ENCODE peak calls at places on chromosomes 12 and 14, in ten cellular contexts. C is stomach; F is CD8-positive, alpha-beta memory T cell; A is Peyer's patch; P is tibial artery; W is cardiac muscle cell; T is pancreas; Q is tibial nerve; Y is IMR-90; H is neural progenitor cell. U is an unnamed sample. For H3K36me3, H3K9me3 and H3K27me3, the result is how much of the 10 kb centered on the place peaks cover.

GRCh38 chr12:42759622-42760273 is 170.2 kb upstream of the PRICKLE1 start:
- DNase-seq in C (peak), F (no peak), A (no peak), P (peak), W (no peak), T (peak), Q (peak), Y (peak), H (no peak), U (no peak)

GRCh38 chr14:70416322-70416716 is 571 bp downstream of the SYNJ2BP start:
- DNase-seq in C (no peak), F (no peak), A (no peak), P (no peak), W (peak), T (no peak), Q (no peak), Y (peak), H (no peak), U (no peak)

GRCh38 chr12:93802293-93802692 is 125.1 kb downstream of the CRADD start:
- DNase-seq in C (no peak), F (no peak), A (no peak), P (no peak), W (no peak), T (no peak), Q (no peak), Y (no peak), H (no peak), U (no peak)

GRCh38 chr12:692274-692673 is 29.0 kb upstream of the NINJ2 start:
- DNase-seq in C (no peak), F (no peak), A (no peak), P (no peak), W (no peak), T (no peak), Q (no peak), Y (no peak), H (no peak), U (no peak)

GRCh38 chr12:57491393-57492280 is 3.8 kb downstream of the MARS1 start:
- DNase-seq in C (no peak), F (no peak), A (no peak), P (no peak), W (no peak), T (no peak), Q (no peak), Y (no peak), H (no peak), U (no peak)

GRCh38 chr14:105889666-105890473 is 363.5 kb downstream of the TMEM121 start:
- DNase-seq in C (no peak), F (no peak), A (peak), P (peak), W (no peak), T (no peak), Q (peak), Y (no peak), H (no peak), U (peak)

GRCh38 chr12:88753074-88753473 is 172.8 kb upstream of the KITLG start:
- DNase-seq in C (no peak), F (no peak), A (no peak), P (no peak), W (no peak), T (no peak), Q (no peak), Y (peak), H (no peak), U (no peak)

GRCh38 chr14:92215579-92215978 is 93.8 kb downstream of the CPSF2 start:
- DNase-seq in C (no peak), F (no peak), A (no peak), P (no peak), W (no peak), T (no peak), Q (no peak), Y (no peak), H (no peak), U (no peak)

GRCh38 chr12:27970981-27971489 is 1.5 kb downstream of the PTHLH start:
- DNase-seq in C (no peak), F (no peak), A (no peak), P (peak), W (peak), T (no peak), Q (no peak), Y (no peak), H (peak), U (no peak)

GRCh38 chr14:105450864-105451720 is 23.5 kb upstream of the CRIP2 start:
- DNase-seq in C (no peak), F (no peak), A (no peak), P (no peak), W (no peak), T (no peak), Q (no peak), Y (no peak), H (no peak), U (no peak)

GRCh38 chr12:88453323-88453722 is 126.9 kb downstream of the KITLG start:
- DNase-seq in C (no peak), F (no peak), A (no peak), P (no peak), W (no peak), T (no peak), Q (no peak), Y (peak), H (no peak), U (no peak)

GRCh38 chr12:67355428-67356385 is 86.5 kb downstream of the CAND1 start:
- DNase-seq in C (no peak), F (peak), A (no peak), P (no peak), W (peak), T (no peak), Q (no peak), Y (peak), H (peak), U (no peak)

GRCh38 chr12:114213055-114213561 is 192.8 kb downstream of the TBX5 start:
- DNase-seq in C (no peak), F (no peak), A (no peak), P (no peak), W (no peak), T (no peak), Q (no peak), Y (no peak), H (no peak), U (no peak)

DNA sequence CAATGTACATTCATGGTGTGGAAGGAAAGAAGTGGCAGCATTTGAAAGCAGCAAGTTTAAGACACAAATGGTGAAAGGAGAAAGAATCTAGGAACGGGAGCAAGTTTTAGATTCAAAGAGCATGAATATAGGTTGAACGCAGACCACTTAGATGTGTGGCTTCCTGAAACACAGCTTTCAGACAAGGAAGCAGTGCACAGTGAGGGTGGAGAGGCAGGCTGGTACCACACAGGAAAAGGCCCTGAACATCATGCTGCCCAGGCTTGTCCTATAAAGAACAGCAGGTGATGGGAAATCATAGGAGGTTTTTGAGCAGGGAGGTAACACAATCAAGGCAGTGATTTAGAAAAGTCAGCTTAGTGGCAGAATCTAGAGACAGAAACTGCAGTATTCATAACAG is 35.6 kb downstream of the GNS start:
- DNase-seq in C (no peak), F (no peak), A (no peak), P (no peak), W (no peak), T (no peak), Q (no peak), Y (no peak), H (no peak), U (no peak)
- H3K36me3 ChIP-seq in C (half or more), F (under half), A (under half), P (under half), W (under half), T (under half), Q (under half), Y (under half), H (under half), U (under half)

GRCh38 chr12:34338751-34339150 is 316.5 kb downstream of the ALG10 start:
- DNase-seq in C (no peak), F (no peak), A (no peak), P (no peak), W (no peak), T (no peak), Q (no peak), Y (no peak), H (no peak), U (no peak)

GRCh38 chr12:34341362-34341733 is 319.1 kb downstream of the ALG10 start:
- DNase-seq in C (no peak), F (no peak), A (no peak), P (no peak), W (no peak), T (no peak), Q (no peak), Y (no peak), H (no peak), U (no peak)

GRCh38 chr12:34339922-34340321 is 317.6 kb downstream of the ALG10 start:
- DNase-seq in C (no peak), F (no peak), A (no peak), P (no peak), W (no peak), T (no peak), Q (no peak), Y (no peak), H (no peak), U (no peak)

GRCh38 chr12:34342048-34342447 is 319.8 kb downstream of the ALG10 start:
- DNase-seq in C (no peak), F (no peak), A (no peak), P (no peak), W (no peak), T (no peak), Q (no peak), Y (no peak), H (no peak), U (no peak)

GRCh38 chr12:34340534-34341361 is 318.5 kb downstream of the ALG10 start:
- DNase-seq in C (no peak), F (no peak), A (no peak), P (no peak), W (no peak), T (no peak), Q (no peak), Y (no peak), H (no peak), U (no peak)
- H3K9me3 ChIP-seq in C (under half), F (under half), A (under half), P (under half), W (under half), T (under half), Q (under half), Y (under half), H (under half), U (under half)

GRCh38 chr12:48822711-48823110 is 4.4 kb downstream of the CACNB3 start:
- DNase-seq in C (no peak), F (no peak), A (no peak), P (no peak), W (no peak), T (no peak), Q (no peak), Y (no peak), H (no peak), U (no peak)

GRCh38 chr12:48820406-48820805 is 2.1 kb downstream of the CACNB3 start:
- DNase-seq in C (no peak), F (no peak), A (no peak), P (no peak), W (no peak), T (no peak), Q (no peak), Y (no peak), H (no peak), U (no peak)

GRCh38 chr12:48824112-48824511 is 5.8 kb downstream of the CACNB3 start:
- DNase-seq in C (peak), F (no peak), A (no peak), P (no peak), W (no peak), T (no peak), Q (no peak), Y (no peak), H (no peak), U (no peak)

GRCh38 chr12:48823281-48823680 is 5.0 kb downstream of the CACNB3 start:
- DNase-seq in C (no peak), F (no peak), A (no peak), P (no peak), W (no peak), T (no peak), Q (no peak), Y (no peak), H (no peak), U (no peak)

GRCh38 chr12:48822139-48822538 is 3.8 kb downstream of the CACNB3 start:
- DNase-seq in C (no peak), F (no peak), A (no peak), P (no peak), W (no peak), T (no peak), Q (no peak), Y (no peak), H (no peak), U (no peak)
- H3K27me3 ChIP-seq in C (under half), F (under half), A (under half), P (under half), W (under half), T (under half), Q (under half), Y (under half), H (under half), U (under half)

GRCh38 chr12:121789800-121790748 is 3.4 kb downstream of the RHOF start:
- DNase-seq in C (peak), F (peak), A (peak), P (peak), W (no peak), T (peak), Q (no peak), Y (peak), H (no peak), U (no peak)

GRCh38 chr12:121789233-121789781 is 4.2 kb downstream of the RHOF start:
- DNase-seq in C (no peak), F (peak), A (peak), P (no peak), W (no peak), T (no peak), Q (no peak), Y (no peak), H (no peak), U (no peak)

GRCh38 chr12:121786441-121786825 is 7.1 kb downstream of the RHOF start:
- DNase-seq in C (peak), F (peak), A (peak), P (no peak), W (no peak), T (peak), Q (no peak), Y (peak), H (no peak), U (peak)

GRCh38 chr12:121787063-121787774 is 6.3 kb downstream of the RHOF start:
- DNase-seq in C (peak), F (peak), A (no peak), P (no peak), W (no peak), T (peak), Q (no peak), Y (no peak), H (no peak), U (no peak)

DNA sequence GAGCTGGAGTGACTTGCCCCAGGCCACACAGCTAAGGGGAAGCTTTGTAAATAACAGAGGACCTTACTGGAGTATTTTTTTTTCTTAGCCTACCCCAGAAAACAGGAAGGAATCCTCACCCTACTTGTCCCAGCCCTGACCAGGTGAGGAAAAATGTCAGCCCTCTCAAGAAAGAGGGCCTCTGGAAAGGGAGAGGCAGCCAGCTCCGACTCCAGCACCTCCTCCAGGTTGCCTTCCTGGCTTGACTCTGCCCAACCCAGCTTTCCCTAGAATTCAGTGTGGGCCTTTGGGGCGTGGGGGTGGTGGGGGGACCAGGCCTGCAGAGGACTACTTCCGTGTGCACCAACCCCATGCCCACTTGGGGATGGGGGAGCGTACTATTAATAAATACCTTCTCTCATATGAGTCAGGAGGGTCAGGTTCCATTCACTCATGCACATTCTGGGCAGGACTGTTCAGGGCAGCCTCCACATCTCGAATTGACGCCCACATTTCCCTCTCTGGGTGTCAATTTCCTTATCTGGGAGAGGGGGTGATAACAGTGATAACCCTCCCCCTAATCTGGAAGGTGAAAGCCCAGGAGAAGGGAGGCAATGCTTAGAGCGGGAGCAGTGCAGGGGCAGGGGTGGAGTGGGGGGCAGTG is 5.2 kb downstream of the RHOF start:
- DNase-seq in C (no peak), F (no peak), A (no peak), P (no peak), W (no peak), T (no peak), Q (no peak), Y (no peak), H (no peak), U (no peak)
- H3K36me3 ChIP-seq in C (under half), F (under half), A (under half), P (under half), W (under half), T (under half), Q (under half), Y (under half), H (under half), U (under half)

GRCh38 chr14:26855051-26855753 is 257.4 kb upstream of the NOVA1 start:
- DNase-seq in C (no peak), F (no peak), A (no peak), P (no peak), W (no peak), T (no peak), Q (no peak), Y (no peak), H (no peak), U (no peak)

GRCh38 chr14:26856832-26857508 is 259.1 kb upstream of the NOVA1 start:
- DNase-seq in C (no peak), F (no peak), A (no peak), P (no peak), W (no peak), T (no peak), Q (no peak), Y (no peak), H (no peak), U (no peak)

GRCh38 chr14:26859483-26859882 is 261.6 kb upstream of the NOVA1 start:
- DNase-seq in C (no peak), F (no peak), A (no peak), P (no peak), W (no peak), T (no peak), Q (no peak), Y (no peak), H (no peak), U (no peak)

GRCh38 chr14:26863736-26864135 is 265.9 kb upstream of the NOVA1 start:
- DNase-seq in C (no peak), F (no peak), A (no peak), P (no peak), W (no peak), T (no peak), Q (no peak), Y (no peak), H (no peak), U (no peak)

DNA sequence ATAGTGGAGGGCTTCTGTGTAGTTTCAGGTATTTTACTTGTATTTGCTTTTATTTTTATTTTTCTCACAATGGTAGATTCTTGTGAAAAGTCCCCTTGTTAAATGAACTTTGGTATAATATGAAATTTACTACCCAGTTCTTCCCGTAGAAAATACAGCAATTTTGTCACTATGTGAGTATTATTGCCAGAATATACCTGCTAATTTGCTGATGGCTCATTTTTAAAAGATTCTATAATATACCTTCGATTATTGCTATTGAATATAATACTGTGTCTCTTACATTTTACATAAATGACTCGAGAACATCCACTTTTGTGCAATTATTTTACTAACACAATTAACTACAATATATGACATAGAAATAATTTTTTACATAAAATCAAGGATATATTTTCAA is 262.3 kb upstream of the NOVA1 start:
- DNase-seq in C (no peak), F (no peak), A (no peak), P (no peak), W (no peak), T (no peak), Q (no peak), Y (no peak), H (no peak), U (no peak)
- H3K9me3 ChIP-seq in C (under half), F (under half), A (under half), P (under half), W (under half), T (under half), Q (under half), Y (under half), H (under half), U (under half)

GRCh38 chr12:41230756-41231155 is 42.6 kb downstream of the PDZRN4 start:
- DNase-seq in C (no peak), F (no peak), A (no peak), P (no peak), W (no peak), T (no peak), Q (no peak), Y (no peak), H (no peak), U (no peak)

DNA sequence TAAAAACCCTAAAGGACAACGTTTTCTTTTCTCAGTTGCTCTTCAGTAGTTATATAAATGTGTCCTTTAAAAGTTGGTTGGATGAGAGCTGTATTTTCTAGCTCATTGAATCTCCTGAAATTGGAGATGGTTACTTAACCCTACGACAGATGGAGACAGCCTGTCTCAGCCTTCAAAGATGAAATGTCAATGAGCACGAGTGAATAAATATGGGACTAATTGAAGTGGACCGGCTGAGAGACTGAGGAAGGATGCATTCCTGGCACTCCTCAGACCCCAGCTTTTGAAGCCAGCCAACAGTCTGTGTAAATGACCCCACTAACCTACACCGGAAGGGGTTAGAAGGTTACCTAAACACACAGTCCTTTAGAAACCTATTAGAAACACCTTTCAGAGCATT is 46.6 kb downstream of the PDZRN4 start:
- DNase-seq in C (no peak), F (no peak), A (no peak), P (no peak), W (no peak), T (no peak), Q (no peak), Y (no peak), H (no peak), U (no peak)
- H3K27me3 ChIP-seq in C (under half), F (under half), A (under half), P (under half), W (under half), T (under half), Q (under half), Y (under half), H (under half), U (under half)

U was measured in RWPE2.